ENCODE peak calls at places on chromosomes 12 and 14, in six cellular contexts. One of them, this sample, is unnamed.

GRCh38 chr12:120234643-120235368 is 30.7 kb downstream of the PXN start:
- DNase-seq in heart right ventricle: peak
- DNase-seq in right atrium auricular region: peak
- DNase-seq in fibroblast of villous mesenchyme: peak
- DNase-seq in uterus: peak
- DNase-seq in AG04450: peak
- DNase-seq in this sample: peak

GRCh38 chr12:20183563-20183962 is 184.8 kb upstream of the PDE3A start:
- DNase-seq in heart right ventricle: no peak
- DNase-seq in right atrium auricular region: no peak
- DNase-seq in fibroblast of villous mesenchyme: peak
- DNase-seq in uterus: no peak
- DNase-seq in AG04450: no peak
- DNase-seq in this sample: peak

GRCh38 chr14:38309522-38310262 is 53.8 kb upstream of the CLEC14A start:
- DNase-seq in heart right ventricle: no peak
- DNase-seq in right atrium auricular region: no peak
- DNase-seq in fibroblast of villous mesenchyme: no peak
- DNase-seq in uterus: no peak
- DNase-seq in AG04450: no peak
- DNase-seq in this sample: peak

GRCh38 chr14:90383731-90384542 is 12.9 kb upstream of the CALM1 start:
- DNase-seq in heart right ventricle: peak
- DNase-seq in right atrium auricular region: peak
- DNase-seq in fibroblast of villous mesenchyme: peak
- DNase-seq in uterus: peak
- DNase-seq in AG04450: no peak
- DNase-seq in this sample: peak

GRCh38 chr14:100246136-100246535 is 7.2 kb downstream of the YY1 start:
- DNase-seq in heart right ventricle: no peak
- DNase-seq in right atrium auricular region: no peak
- DNase-seq in fibroblast of villous mesenchyme: no peak
- DNase-seq in uterus: no peak
- DNase-seq in AG04450: no peak
- DNase-seq in this sample: no peak

GRCh38 chr14:57933363-57933762 is 67.5 kb upstream of the SLC35F4 start:
- DNase-seq in heart right ventricle: no peak
- DNase-seq in right atrium auricular region: no peak
- DNase-seq in fibroblast of villous mesenchyme: no peak
- DNase-seq in uterus: no peak
- DNase-seq in AG04450: no peak
- DNase-seq in this sample: no peak

GRCh38 chr12:91404362-91404899 is 221.8 kb upstream of the DCN start:
- DNase-seq in heart right ventricle: no peak
- DNase-seq in right atrium auricular region: no peak
- DNase-seq in fibroblast of villous mesenchyme: no peak
- DNase-seq in uterus: no peak
- DNase-seq in AG04450: no peak
- DNase-seq in this sample: no peak

GRCh38 chr14:36773136-36773540 is 111.5 kb downstream of the PAX9 start:
- DNase-seq in heart right ventricle: no peak
- DNase-seq in right atrium auricular region: no peak
- DNase-seq in fibroblast of villous mesenchyme: no peak
- DNase-seq in uterus: no peak
- DNase-seq in AG04450: no peak
- DNase-seq in this sample: no peak

GRCh38 chr14:59576332-59577294 is at the start of gene CCDC175:
- DNase-seq in heart right ventricle: peak
- DNase-seq in right atrium auricular region: peak
- DNase-seq in fibroblast of villous mesenchyme: peak
- DNase-seq in uterus: peak
- DNase-seq in AG04450: peak
- DNase-seq in this sample: peak

GRCh38 chr14:96501383-96501745 is 818 bp upstream of the PAPOLA start:
- DNase-seq in heart right ventricle: no peak
- DNase-seq in right atrium auricular region: no peak
- DNase-seq in fibroblast of villous mesenchyme: no peak
- DNase-seq in uterus: no peak
- DNase-seq in AG04450: no peak
- DNase-seq in this sample: no peak

DNA sequence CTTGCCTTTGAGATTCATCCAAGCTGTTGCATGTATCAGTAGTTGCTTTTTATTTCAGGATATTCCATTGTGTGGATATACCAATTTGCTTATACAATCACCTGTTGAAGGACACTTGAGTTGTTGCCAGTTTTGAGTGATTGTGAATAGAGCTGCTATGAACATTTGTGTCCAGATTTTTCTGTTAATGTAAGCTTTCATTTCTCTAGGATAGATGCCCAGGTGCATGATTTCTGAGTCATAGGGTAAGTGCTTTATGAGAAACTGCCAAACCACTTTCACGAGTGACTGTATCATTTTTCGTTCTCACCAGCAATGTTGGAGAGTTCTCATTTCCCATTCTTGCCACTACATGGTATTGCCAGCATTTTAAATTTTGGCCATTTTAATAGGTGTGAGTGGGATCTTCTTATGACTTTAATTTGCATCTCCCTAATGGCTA is 434.6 kb upstream of the RGS6 start:
- DNase-seq in heart right ventricle: no peak
- DNase-seq in right atrium auricular region: no peak
- DNase-seq in fibroblast of villous mesenchyme: peak
- DNase-seq in uterus: no peak
- DNase-seq in AG04450: peak
- DNase-seq in this sample: peak
- TF ChIP-seq CTCF in heart right ventricle: no peak
- TF ChIP-seq CTCF in right atrium auricular region: no peak
- TF ChIP-seq CTCF in fibroblast of villous mesenchyme: no peak
- TF ChIP-seq CTCF in uterus: no peak
- TF ChIP-seq CTCF in AG04450: peak
- TF ChIP-seq CTCF in this sample: no peak

GRCh38 chr12:4030938-4031702 is 157.9 kb upstream of the PARP11 start:
- DNase-seq in heart right ventricle: peak
- DNase-seq in right atrium auricular region: peak
- DNase-seq in fibroblast of villous mesenchyme: peak
- DNase-seq in uterus: peak
- DNase-seq in AG04450: peak
- DNase-seq in this sample: peak
- H3K4me3 ChIP-seq in heart right ventricle: peak
- H3K4me3 ChIP-seq in right atrium auricular region: peak
- H3K4me3 ChIP-seq in fibroblast of villous mesenchyme: peak
- H3K4me3 ChIP-seq in uterus: peak
- H3K4me3 ChIP-seq in AG04450: peak
- H3K4me3 ChIP-seq in this sample: peak

GRCh38 chr12:112018571-112019237 is 5.5 kb downstream of the ERP29 start:
- DNase-seq in heart right ventricle: no peak
- DNase-seq in right atrium auricular region: no peak
- DNase-seq in fibroblast of villous mesenchyme: peak
- DNase-seq in uterus: no peak
- DNase-seq in AG04450: peak
- DNase-seq in this sample: peak

GRCh38 chr12:112017041-112017440 is 3.8 kb downstream of the ERP29 start:
- DNase-seq in heart right ventricle: no peak
- DNase-seq in right atrium auricular region: no peak
- DNase-seq in fibroblast of villous mesenchyme: no peak
- DNase-seq in uterus: no peak
- DNase-seq in AG04450: no peak
- DNase-seq in this sample: no peak

GRCh38 chr12:112023759-112024396 is 10.7 kb downstream of the ERP29 start:
- DNase-seq in heart right ventricle: no peak
- DNase-seq in right atrium auricular region: no peak
- DNase-seq in fibroblast of villous mesenchyme: no peak
- DNase-seq in uterus: no peak
- DNase-seq in AG04450: no peak
- DNase-seq in this sample: no peak

GRCh38 chr12:112022241-112023016 is 9.2 kb downstream of the ERP29 start:
- DNase-seq in heart right ventricle: no peak
- DNase-seq in right atrium auricular region: no peak
- DNase-seq in fibroblast of villous mesenchyme: no peak
- DNase-seq in uterus: no peak
- DNase-seq in AG04450: no peak
- DNase-seq in this sample: no peak

DNA sequence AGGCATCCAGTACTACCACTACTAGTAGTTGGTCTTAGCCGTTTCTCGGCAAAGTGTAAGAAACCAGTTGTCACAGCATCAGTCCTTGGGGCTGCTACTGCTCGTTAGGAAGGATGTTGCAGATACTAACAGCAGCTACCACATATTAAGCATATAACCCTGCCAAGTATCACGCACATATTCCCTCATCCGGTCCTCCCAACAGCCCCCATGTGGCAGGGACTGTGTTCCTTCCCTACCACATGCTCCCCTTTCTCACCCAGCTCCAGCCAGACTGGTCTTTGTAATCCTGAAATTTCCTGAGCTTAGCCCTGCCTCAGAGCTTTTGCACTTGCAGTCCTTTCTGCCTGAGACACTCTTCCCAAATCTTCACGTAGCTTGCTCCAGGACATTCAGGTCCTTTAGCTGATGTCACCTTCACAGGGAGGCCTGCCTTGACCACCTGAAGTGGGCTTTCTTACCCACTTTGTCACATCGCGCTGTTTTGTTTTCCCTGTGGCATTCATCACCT is 7.8 kb downstream of the ERP29 start:
- DNase-seq in heart right ventricle: no peak
- DNase-seq in right atrium auricular region: no peak
- DNase-seq in fibroblast of villous mesenchyme: no peak
- DNase-seq in uterus: no peak
- DNase-seq in AG04450: no peak
- DNase-seq in this sample: no peak
- TF ChIP-seq CTCF in heart right ventricle: no peak
- TF ChIP-seq CTCF in right atrium auricular region: no peak
- TF ChIP-seq CTCF in fibroblast of villous mesenchyme: no peak
- TF ChIP-seq CTCF in uterus: no peak
- TF ChIP-seq CTCF in AG04450: no peak
- TF ChIP-seq CTCF in this sample: no peak

GRCh38 chr14:84750284-84750683 is 779.7 kb upstream of the FLRT2 start:
- DNase-seq in heart right ventricle: no peak
- DNase-seq in right atrium auricular region: no peak
- DNase-seq in fibroblast of villous mesenchyme: no peak
- DNase-seq in uterus: no peak
- DNase-seq in AG04450: no peak
- DNase-seq in this sample: no peak

GRCh38 chr14:84749191-84749945 is 780.6 kb upstream of the FLRT2 start:
- DNase-seq in heart right ventricle: no peak
- DNase-seq in right atrium auricular region: no peak
- DNase-seq in fibroblast of villous mesenchyme: no peak
- DNase-seq in uterus: no peak
- DNase-seq in AG04450: no peak
- DNase-seq in this sample: no peak

GRCh38 chr14:84751745-84752144 is 778.2 kb upstream of the FLRT2 start:
- DNase-seq in heart right ventricle: no peak
- DNase-seq in right atrium auricular region: no peak
- DNase-seq in fibroblast of villous mesenchyme: no peak
- DNase-seq in uterus: no peak
- DNase-seq in AG04450: no peak
- DNase-seq in this sample: no peak

GRCh38 chr14:84750763-84751554 is 779.0 kb upstream of the FLRT2 start:
- DNase-seq in heart right ventricle: no peak
- DNase-seq in right atrium auricular region: no peak
- DNase-seq in fibroblast of villous mesenchyme: peak
- DNase-seq in uterus: no peak
- DNase-seq in AG04450: peak
- DNase-seq in this sample: peak
- H3K4me3 ChIP-seq in heart right ventricle: no peak
- H3K4me3 ChIP-seq in right atrium auricular region: no peak
- H3K4me3 ChIP-seq in fibroblast of villous mesenchyme: no peak
- H3K4me3 ChIP-seq in uterus: no peak
- H3K4me3 ChIP-seq in AG04450: no peak
- H3K4me3 ChIP-seq in this sample: no peak

GRCh38 chr12:470133-470532 is 10.4 kb downstream of the B4GALNT3 start:
- DNase-seq in heart right ventricle: no peak
- DNase-seq in right atrium auricular region: no peak
- DNase-seq in fibroblast of villous mesenchyme: no peak
- DNase-seq in uterus: no peak
- DNase-seq in AG04450: no peak
- DNase-seq in this sample: no peak
- TF ChIP-seq CTCF in heart right ventricle: no peak
- TF ChIP-seq CTCF in right atrium auricular region: no peak
- TF ChIP-seq CTCF in fibroblast of villous mesenchyme: no peak
- TF ChIP-seq CTCF in uterus: no peak
- TF ChIP-seq CTCF in AG04450: no peak
- TF ChIP-seq CTCF in this sample: no peak

GRCh38 chr12:101459642-101460346 is 15.3 kb upstream of the SPIC start:
- DNase-seq in heart right ventricle: no peak
- DNase-seq in right atrium auricular region: no peak
- DNase-seq in fibroblast of villous mesenchyme: peak
- DNase-seq in uterus: no peak
- DNase-seq in AG04450: no peak
- DNase-seq in this sample: no peak

GRCh38 chr12:101455685-101456084 is 19.5 kb upstream of the SPIC start:
- DNase-seq in heart right ventricle: no peak
- DNase-seq in right atrium auricular region: no peak
- DNase-seq in fibroblast of villous mesenchyme: no peak
- DNase-seq in uterus: no peak
- DNase-seq in AG04450: no peak
- DNase-seq in this sample: no peak
- H3K4me3 ChIP-seq in heart right ventricle: no peak
- H3K4me3 ChIP-seq in right atrium auricular region: no peak
- H3K4me3 ChIP-seq in fibroblast of villous mesenchyme: no peak
- H3K4me3 ChIP-seq in uterus: no peak
- H3K4me3 ChIP-seq in AG04450: no peak
- H3K4me3 ChIP-seq in this sample: no peak

GRCh38 chr14:102924632-102925588 is 2.4 kb downstream of the AMN start:
- DNase-seq in heart right ventricle: no peak
- DNase-seq in right atrium auricular region: no peak
- DNase-seq in fibroblast of villous mesenchyme: no peak
- DNase-seq in uterus: no peak
- DNase-seq in AG04450: no peak
- DNase-seq in this sample: no peak
- TF ChIP-seq CTCF in heart right ventricle: no peak
- TF ChIP-seq CTCF in right atrium auricular region: no peak
- TF ChIP-seq CTCF in fibroblast of villous mesenchyme: no peak
- TF ChIP-seq CTCF in uterus: no peak
- TF ChIP-seq CTCF in AG04450: peak
- TF ChIP-seq CTCF in this sample: peak